ENCODE peak calls at places on chromosomes 1 and 21, in seven cellular contexts. K is left ventricle myocardium inferior, S is dorsolateral prefrontal cortex, V is heart right ventricle, U is pancreas, H is Peyer's patch, I is PC-3. J is an unnamed sample.

GRCh38 chr1:37128091-37128490 is 93.8 kb upstream of the GRIK3 start:
- DNase-seq in K (no peak), S (no peak), V (no peak), U (no peak), H (no peak), I (no peak), J (no peak)

GRCh38 chr21:45301521-45302081 is 13.9 kb upstream of the POFUT2 start:
- DNase-seq in K (peak), S (peak), V (no peak), U (no peak), H (peak), I (no peak), J (no peak)

GRCh38 chr1:3275471-3276340 is 178.8 kb upstream of the ARHGEF16 start:
- DNase-seq in K (peak), S (no peak), V (peak), U (no peak), H (no peak), I (no peak), J (no peak)

GRCh38 chr1:40391688-40392145 is 18.2 kb downstream of the SMAP2 start:
- DNase-seq in K (no peak), S (no peak), V (no peak), U (no peak), H (no peak), I (no peak), J (no peak)

GRCh38 chr1:193241132-193241827 is 54.9 kb upstream of the B3GALT2 start:
- DNase-seq in K (no peak), S (no peak), V (no peak), U (no peak), H (no peak), I (no peak), J (no peak)

GRCh38 chr1:3058263-3059030 is 10.6 kb upstream of the PRDM16 start:
- DNase-seq in K (no peak), S (no peak), V (no peak), U (no peak), H (no peak), I (no peak), J (no peak)

GRCh38 chr1:85465791-85466134 is 804 bp upstream of the DDAH1 start:
- DNase-seq in K (no peak), S (no peak), V (no peak), U (no peak), H (no peak), I (no peak), J (no peak)

GRCh38 chr21:44875341-44875740 is 1.9 kb upstream of the PTTG1IP start:
- DNase-seq in K (no peak), S (no peak), V (no peak), U (no peak), H (no peak), I (peak), J (no peak)

GRCh38 chr1:201877877-201878339 is 10.8 kb upstream of the SHISA4 start:
- DNase-seq in K (no peak), S (no peak), V (no peak), U (peak), H (no peak), I (peak), J (no peak)

GRCh38 chr1:2546515-2547209 is 9.5 kb upstream of the TNFRSF14 start:
- DNase-seq in K (peak), S (no peak), V (peak), U (peak), H (peak), I (peak), J (peak)

GRCh38 chr1:154736840-154737239 is 128.9 kb upstream of the ADAR start:
- DNase-seq in K (no peak), S (no peak), V (no peak), U (no peak), H (no peak), I (peak), J (no peak)

GRCh38 chr1:19921310-19921709 is 2.1 kb downstream of the PLA2G2E start:
- DNase-seq in K (no peak), S (no peak), V (no peak), U (no peak), H (peak), I (no peak), J (no peak)

GRCh38 chr1:63486679-63487078 is 36.3 kb downstream of the ITGB3BP start:
- DNase-seq in K (no peak), S (no peak), V (no peak), U (no peak), H (no peak), I (no peak), J (no peak)

GRCh38 chr1:247294282-247294681 is 37.4 kb downstream of the ZNF496 start:
- DNase-seq in K (no peak), S (no peak), V (no peak), U (no peak), H (no peak), I (peak), J (no peak)

GRCh38 chr21:32306021-32306780 is 7.5 kb downstream of the MRAP start:
- DNase-seq in K (no peak), S (peak), V (no peak), U (no peak), H (no peak), I (no peak), J (no peak)

GRCh38 chr1:25003000-25003399 is 72.9 kb upstream of the RUNX3 start:
- DNase-seq in K (no peak), S (no peak), V (no peak), U (no peak), H (no peak), I (no peak), J (no peak)

GRCh38 chr21:33514234-33514633 is 22.7 kb upstream of the DNAJC28 start:
- DNase-seq in K (no peak), S (no peak), V (no peak), U (no peak), H (no peak), I (no peak), J (no peak)

GRCh38 chr1:228691926-228692325 is 43.4 kb upstream of the RHOU start:
- DNase-seq in K (no peak), S (no peak), V (no peak), U (peak), H (no peak), I (peak), J (no peak)

GRCh38 chr1:43912607-43913006 is 21.0 kb upstream of the ARTN start:
- DNase-seq in K (no peak), S (no peak), V (no peak), U (no peak), H (no peak), I (no peak), J (no peak)

GRCh38 chr1:234373938-234374240 is 633 bp downstream of the COA6 start:
- DNase-seq in K (no peak), S (no peak), V (no peak), U (no peak), H (no peak), I (no peak), J (no peak)

GRCh38 chr1:100928128-100928527 is 32.2 kb downstream of the SLC30A7 start:
- DNase-seq in K (no peak), S (no peak), V (no peak), U (no peak), H (no peak), I (no peak), J (no peak)

DNA sequence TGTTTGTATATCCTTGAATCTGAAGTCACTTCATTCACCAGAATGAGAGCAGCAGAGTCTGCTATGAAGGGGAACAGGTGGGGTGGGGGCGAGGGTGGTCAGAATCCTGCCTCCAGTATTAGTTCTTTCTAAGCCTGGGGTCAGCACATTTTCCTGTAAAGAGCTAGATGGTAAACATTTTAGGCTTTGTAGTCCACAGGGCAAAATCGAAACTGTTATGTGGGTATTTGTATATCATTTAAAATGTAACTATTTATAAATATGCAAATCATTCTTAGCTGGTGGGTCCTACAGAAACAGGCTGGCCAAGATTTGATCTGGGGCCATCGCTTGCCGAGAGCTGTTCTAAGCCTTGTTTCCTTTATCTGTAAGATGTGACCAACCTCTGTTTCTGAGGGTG is 96.0 kb downstream of the IGSF21 start:
- DNase-seq in K (no peak), S (no peak), V (no peak), U (no peak), H (no peak), I (no peak), J (no peak)
- H3K27ac ChIP-seq in K (no peak), S (no peak), V (no peak), U (no peak), H (no peak), I (no peak), J (no peak)

DNA sequence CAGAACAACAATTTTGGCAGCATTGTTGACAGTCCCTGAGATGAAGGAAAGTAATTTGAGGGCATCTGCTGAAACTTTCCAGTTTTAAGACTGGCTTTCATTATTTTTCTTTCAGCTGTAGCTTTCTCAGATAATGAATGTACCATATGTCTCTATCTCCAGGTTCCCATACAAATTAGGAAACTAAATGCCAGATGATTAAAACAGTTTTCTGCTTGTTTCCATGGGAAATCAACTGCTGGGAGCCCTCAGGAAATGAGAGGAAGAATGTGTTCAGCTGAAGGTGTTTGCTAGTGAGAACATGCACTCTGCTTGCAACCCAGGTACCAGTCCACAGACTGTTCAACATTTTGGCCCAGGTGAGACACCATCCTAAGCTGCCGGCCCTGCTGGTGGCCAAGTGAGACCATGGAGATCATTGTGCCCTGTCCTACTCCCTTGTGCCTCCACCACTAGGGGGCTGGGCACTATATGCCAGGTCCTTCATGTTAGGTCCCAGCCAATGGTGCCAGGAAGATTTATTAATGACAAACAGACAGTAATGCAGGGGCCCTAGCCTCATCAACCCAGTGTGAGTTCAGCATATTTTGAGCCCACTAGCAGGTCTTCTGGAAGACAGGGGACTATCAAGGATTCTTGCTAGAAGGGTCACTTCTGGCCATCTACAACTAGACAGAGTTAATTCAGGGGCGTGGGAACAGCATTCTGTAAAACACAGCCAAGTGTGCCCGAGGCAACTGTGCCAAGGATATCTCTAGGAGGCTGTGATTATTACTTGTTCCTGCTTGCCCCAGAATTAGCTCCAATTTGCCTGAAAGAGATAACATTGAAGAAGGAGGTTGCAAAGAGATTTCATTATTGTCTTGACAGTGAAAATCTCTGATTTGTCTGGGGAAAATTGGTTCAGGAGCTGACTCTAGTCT is 17.0 kb upstream of the LRRC8C start:
- DNase-seq in K (no peak), S (no peak), V (no peak), U (no peak), H (no peak), I (peak), J (no peak)
- TF ChIP-seq CTCF in K (peak), S (peak), V (peak), U (peak), H (peak), I (peak), J (peak)

DNA sequence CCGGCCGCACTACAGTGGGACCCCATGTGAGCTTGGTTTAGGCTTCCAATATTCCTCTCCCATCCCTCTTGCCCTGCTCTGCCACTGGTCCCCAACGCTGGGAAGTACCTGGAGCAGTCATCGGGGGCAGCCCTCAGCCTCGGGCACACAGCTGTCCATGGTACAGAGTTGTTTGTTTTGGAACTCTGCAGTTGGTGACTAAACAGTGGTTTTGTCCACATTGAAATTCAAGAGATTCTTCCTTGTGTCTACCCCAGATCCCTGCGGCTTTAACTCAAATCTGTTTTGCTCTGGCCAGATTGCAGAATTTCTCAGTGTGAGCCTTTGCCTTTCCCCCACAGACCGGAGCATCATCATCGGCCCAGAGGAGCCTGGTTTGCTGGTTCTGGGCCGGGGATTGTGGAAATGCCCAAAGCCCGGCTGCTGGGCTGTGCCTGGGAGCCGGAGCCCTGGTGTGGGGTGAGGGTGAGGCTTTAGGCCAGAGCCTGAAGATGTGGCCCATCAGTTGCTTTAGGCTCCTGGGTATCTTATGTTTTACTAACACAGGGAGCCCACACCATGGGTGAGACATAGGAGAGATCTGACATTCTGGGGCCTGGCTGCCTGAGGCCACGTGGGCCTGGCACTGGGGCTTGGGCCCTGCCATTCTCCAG is 93.2 kb downstream of the ARHGEF10L start:
- DNase-seq in K (no peak), S (no peak), V (no peak), U (no peak), H (no peak), I (peak), J (no peak)
- H3K27ac ChIP-seq in K (no peak), S (no peak), V (no peak), U (no peak), H (no peak), I (peak), J (no peak)

GRCh38 chr1:29413661-29414060 is 177.3 kb downstream of the PTPRU start:
- DNase-seq in K (no peak), S (no peak), V (no peak), U (no peak), H (no peak), I (no peak), J (no peak)
- TF ChIP-seq CTCF in K (no peak), S (no peak), V (no peak), U (no peak), H (no peak), I (no peak), J (no peak)

GRCh38 chr1:111196213-111196612 is 4.2 kb downstream of the DENND2D start:
- DNase-seq in K (no peak), S (no peak), V (no peak), U (no peak), H (no peak), I (no peak), J (no peak)

GRCh38 chr1:111192074-111192473 is 8.4 kb downstream of the DENND2D start:
- DNase-seq in K (no peak), S (no peak), V (no peak), U (no peak), H (no peak), I (no peak), J (no peak)

GRCh38 chr1:111192643-111193519 is 7.6 kb downstream of the DENND2D start:
- DNase-seq in K (no peak), S (no peak), V (no peak), U (no peak), H (no peak), I (no peak), J (no peak)

GRCh38 chr1:111195002-111195684 is 5.3 kb downstream of the DENND2D start:
- DNase-seq in K (no peak), S (no peak), V (no peak), U (no peak), H (no peak), I (no peak), J (no peak)

GRCh38 chr1:111193712-111194480 is 6.5 kb downstream of the DENND2D start:
- DNase-seq in K (no peak), S (no peak), V (no peak), U (no peak), H (no peak), I (peak), J (no peak)
- H3K27ac ChIP-seq in K (no peak), S (no peak), V (no peak), U (peak), H (peak), I (no peak), J (peak)